ENCODE peak calls at places on chromosomes 5 and 9, in ten cellular contexts. One of them, this sample, is unnamed.

GRCh38 chr9:136292591-136293448 is 11.1 kb downstream of the CCDC187 start:
- DNase-seq in GOT3: no peak
- DNase-seq in hippocampal formation: no peak
- DNase-seq in CD8-positive, alpha-beta T cell: no peak
- DNase-seq in Kasumi-1: no peak
- DNase-seq in choroid plexus epithelial cell: no peak
- DNase-seq in HT1080: no peak
- DNase-seq in dermis blood vessel endothelial cell: no peak
- DNase-seq in left colon: no peak
- DNase-seq in NCI-H146: no peak
- DNase-seq in this sample: no peak

GRCh38 chr5:84724683-84725082 is 340.0 kb upstream of the EDIL3 start:
- DNase-seq in dermis blood vessel endothelial cell: no peak
- DNase-seq in left colon: no peak
- DNase-seq in GOT3: no peak
- DNase-seq in HT1080: peak
- DNase-seq in CD8-positive, alpha-beta T cell: no peak
- DNase-seq in choroid plexus epithelial cell: peak
- DNase-seq in Kasumi-1: no peak
- DNase-seq in hippocampal formation: no peak
- DNase-seq in NCI-H146: no peak
- DNase-seq in this sample: no peak

GRCh38 chr5:95111141-95111540 is 173.8 kb downstream of the MCTP1 start:
- DNase-seq in choroid plexus epithelial cell: no peak
- DNase-seq in CD8-positive, alpha-beta T cell: no peak
- DNase-seq in GOT3: no peak
- DNase-seq in NCI-H146: no peak
- DNase-seq in hippocampal formation: no peak
- DNase-seq in Kasumi-1: no peak
- DNase-seq in HT1080: no peak
- DNase-seq in dermis blood vessel endothelial cell: peak
- DNase-seq in left colon: no peak
- DNase-seq in this sample: no peak

GRCh38 chr5:96226941-96227552 is 206.0 kb downstream of the PCSK1 start:
- DNase-seq in dermis blood vessel endothelial cell: no peak
- DNase-seq in left colon: no peak
- DNase-seq in Kasumi-1: no peak
- DNase-seq in HT1080: peak
- DNase-seq in CD8-positive, alpha-beta T cell: no peak
- DNase-seq in choroid plexus epithelial cell: peak
- DNase-seq in GOT3: no peak
- DNase-seq in hippocampal formation: no peak
- DNase-seq in NCI-H146: no peak
- DNase-seq in this sample: no peak

GRCh38 chr5:32275421-32275765 is 37.3 kb downstream of the MTMR12 start:
- DNase-seq in hippocampal formation: no peak
- DNase-seq in HT1080: no peak
- DNase-seq in CD8-positive, alpha-beta T cell: no peak
- DNase-seq in Kasumi-1: no peak
- DNase-seq in dermis blood vessel endothelial cell: no peak
- DNase-seq in NCI-H146: no peak
- DNase-seq in GOT3: no peak
- DNase-seq in left colon: no peak
- DNase-seq in choroid plexus epithelial cell: peak
- DNase-seq in this sample: no peak

GRCh38 chr5:171450423-171451246 is 31.2 kb downstream of the FGF18 start:
- DNase-seq in HT1080: peak
- DNase-seq in NCI-H146: no peak
- DNase-seq in left colon: peak
- DNase-seq in dermis blood vessel endothelial cell: peak
- DNase-seq in choroid plexus epithelial cell: peak
- DNase-seq in CD8-positive, alpha-beta T cell: no peak
- DNase-seq in GOT3: peak
- DNase-seq in Kasumi-1: peak
- DNase-seq in hippocampal formation: no peak
- DNase-seq in this sample: peak

GRCh38 chr9:17401858-17402257 is 177.0 kb upstream of the SH3GL2 start:
- DNase-seq in choroid plexus epithelial cell: peak
- DNase-seq in GOT3: no peak
- DNase-seq in dermis blood vessel endothelial cell: peak
- DNase-seq in Kasumi-1: no peak
- DNase-seq in NCI-H146: no peak
- DNase-seq in HT1080: peak
- DNase-seq in left colon: no peak
- DNase-seq in hippocampal formation: no peak
- DNase-seq in CD8-positive, alpha-beta T cell: no peak
- DNase-seq in this sample: no peak

GRCh38 chr5:97918614-97919013 is 735.6 kb upstream of the RIOK2 start:
- DNase-seq in GOT3: no peak
- DNase-seq in Kasumi-1: no peak
- DNase-seq in NCI-H146: no peak
- DNase-seq in choroid plexus epithelial cell: no peak
- DNase-seq in hippocampal formation: no peak
- DNase-seq in dermis blood vessel endothelial cell: no peak
- DNase-seq in HT1080: no peak
- DNase-seq in left colon: no peak
- DNase-seq in CD8-positive, alpha-beta T cell: no peak
- DNase-seq in this sample: no peak

GRCh38 chr5:123422433-123423277 is 548 bp downstream of the CEP120 start:
- DNase-seq in NCI-H146: no peak
- DNase-seq in HT1080: peak
- DNase-seq in GOT3: no peak
- DNase-seq in dermis blood vessel endothelial cell: peak
- DNase-seq in CD8-positive, alpha-beta T cell: no peak
- DNase-seq in hippocampal formation: peak
- DNase-seq in Kasumi-1: peak
- DNase-seq in left colon: no peak
- DNase-seq in choroid plexus epithelial cell: peak
- DNase-seq in this sample: no peak

GRCh38 chr9:114088571-114089170 is 10.4 kb downstream of the KIF12 start:
- DNase-seq in NCI-H146: no peak
- DNase-seq in choroid plexus epithelial cell: no peak
- DNase-seq in dermis blood vessel endothelial cell: no peak
- DNase-seq in GOT3: no peak
- DNase-seq in CD8-positive, alpha-beta T cell: no peak
- DNase-seq in hippocampal formation: no peak
- DNase-seq in left colon: no peak
- DNase-seq in Kasumi-1: no peak
- DNase-seq in HT1080: no peak
- DNase-seq in this sample: no peak

GRCh38 chr5:11007251-11007650 is 246.2 kb upstream of the DAP start:
- DNase-seq in GOT3: no peak
- DNase-seq in dermis blood vessel endothelial cell: no peak
- DNase-seq in CD8-positive, alpha-beta T cell: no peak
- DNase-seq in hippocampal formation: no peak
- DNase-seq in choroid plexus epithelial cell: no peak
- DNase-seq in HT1080: no peak
- DNase-seq in NCI-H146: no peak
- DNase-seq in left colon: no peak
- DNase-seq in Kasumi-1: no peak
- DNase-seq in this sample: no peak

GRCh38 chr5:149549461-149550266 is 1.6 kb downstream of the CSNK1A1 start:
- DNase-seq in choroid plexus epithelial cell: peak
- DNase-seq in GOT3: no peak
- DNase-seq in HT1080: peak
- DNase-seq in left colon: peak
- DNase-seq in hippocampal formation: peak
- DNase-seq in NCI-H146: peak
- DNase-seq in Kasumi-1: peak
- DNase-seq in CD8-positive, alpha-beta T cell: peak
- DNase-seq in dermis blood vessel endothelial cell: peak
- DNase-seq in this sample: peak

GRCh38 chr5:173642191-173642816 is 25.9 kb upstream of the BOD1 start:
- DNase-seq in Kasumi-1: no peak
- DNase-seq in CD8-positive, alpha-beta T cell: no peak
- DNase-seq in dermis blood vessel endothelial cell: no peak
- DNase-seq in choroid plexus epithelial cell: no peak
- DNase-seq in GOT3: no peak
- DNase-seq in left colon: no peak
- DNase-seq in hippocampal formation: no peak
- DNase-seq in HT1080: no peak
- DNase-seq in NCI-H146: no peak
- DNase-seq in this sample: no peak

GRCh38 chr9:72362680-72363139 is 2.3 kb downstream of the ZFAND5 start:
- DNase-seq in left colon: peak
- DNase-seq in HT1080: peak
- DNase-seq in GOT3: no peak
- DNase-seq in NCI-H146: peak
- DNase-seq in choroid plexus epithelial cell: peak
- DNase-seq in hippocampal formation: peak
- DNase-seq in CD8-positive, alpha-beta T cell: peak
- DNase-seq in Kasumi-1: peak
- DNase-seq in dermis blood vessel endothelial cell: peak
- DNase-seq in this sample: peak

GRCh38 chr5:112063878-112064615 is 307.1 kb upstream of the NREP start:
- DNase-seq in choroid plexus epithelial cell: no peak
- DNase-seq in left colon: no peak
- DNase-seq in dermis blood vessel endothelial cell: no peak
- DNase-seq in NCI-H146: no peak
- DNase-seq in hippocampal formation: no peak
- DNase-seq in GOT3: no peak
- DNase-seq in Kasumi-1: no peak
- DNase-seq in HT1080: no peak
- DNase-seq in CD8-positive, alpha-beta T cell: no peak
- DNase-seq in this sample: no peak

GRCh38 chr9:75531588-75531987 is 358.9 kb upstream of the PCSK5 start:
- DNase-seq in Kasumi-1: no peak
- DNase-seq in dermis blood vessel endothelial cell: no peak
- DNase-seq in HT1080: no peak
- DNase-seq in GOT3: no peak
- DNase-seq in NCI-H146: no peak
- DNase-seq in choroid plexus epithelial cell: no peak
- DNase-seq in CD8-positive, alpha-beta T cell: no peak
- DNase-seq in left colon: no peak
- DNase-seq in hippocampal formation: no peak
- DNase-seq in this sample: no peak

GRCh38 chr5:351084-351910 is 29.8 kb downstream of the AHRR start:
- DNase-seq in NCI-H146: no peak
- DNase-seq in hippocampal formation: no peak
- DNase-seq in left colon: no peak
- DNase-seq in GOT3: no peak
- DNase-seq in HT1080: no peak
- DNase-seq in Kasumi-1: no peak
- DNase-seq in dermis blood vessel endothelial cell: no peak
- DNase-seq in CD8-positive, alpha-beta T cell: no peak
- DNase-seq in choroid plexus epithelial cell: no peak
- DNase-seq in this sample: no peak

GRCh38 chr9:92648447-92649406 is 21.2 kb downstream of the IPPK start:
- DNase-seq in HT1080: no peak
- DNase-seq in choroid plexus epithelial cell: no peak
- DNase-seq in hippocampal formation: no peak
- DNase-seq in dermis blood vessel endothelial cell: no peak
- DNase-seq in left colon: peak
- DNase-seq in GOT3: no peak
- DNase-seq in NCI-H146: no peak
- DNase-seq in Kasumi-1: no peak
- DNase-seq in CD8-positive, alpha-beta T cell: no peak
- DNase-seq in this sample: no peak

GRCh38 chr5:81360640-81361039 is 33.3 kb downstream of the ACOT12 start:
- DNase-seq in left colon: no peak
- DNase-seq in Kasumi-1: no peak
- DNase-seq in HT1080: no peak
- DNase-seq in CD8-positive, alpha-beta T cell: no peak
- DNase-seq in NCI-H146: no peak
- DNase-seq in GOT3: no peak
- DNase-seq in hippocampal formation: no peak
- DNase-seq in choroid plexus epithelial cell: no peak
- DNase-seq in dermis blood vessel endothelial cell: no peak
- DNase-seq in this sample: no peak

GRCh38 chr5:129852747-129853352 is 51.4 kb upstream of the CHSY3 start:
- DNase-seq in CD8-positive, alpha-beta T cell: peak
- DNase-seq in HT1080: peak
- DNase-seq in GOT3: peak
- DNase-seq in dermis blood vessel endothelial cell: peak
- DNase-seq in NCI-H146: peak
- DNase-seq in hippocampal formation: peak
- DNase-seq in left colon: peak
- DNase-seq in Kasumi-1: peak
- DNase-seq in choroid plexus epithelial cell: peak
- DNase-seq in this sample: peak

GRCh38 chr5:75568202-75568601 is 43.1 kb upstream of the ANKDD1B start:
- DNase-seq in hippocampal formation: no peak
- DNase-seq in choroid plexus epithelial cell: peak
- DNase-seq in HT1080: no peak
- DNase-seq in left colon: no peak
- DNase-seq in CD8-positive, alpha-beta T cell: no peak
- DNase-seq in NCI-H146: no peak
- DNase-seq in dermis blood vessel endothelial cell: no peak
- DNase-seq in GOT3: no peak
- DNase-seq in Kasumi-1: no peak
- DNase-seq in this sample: no peak

GRCh38 chr5:159712672-159713071 is 203.6 kb upstream of the ADRA1B start:
- DNase-seq in dermis blood vessel endothelial cell: no peak
- DNase-seq in GOT3: no peak
- DNase-seq in NCI-H146: no peak
- DNase-seq in HT1080: no peak
- DNase-seq in Kasumi-1: no peak
- DNase-seq in CD8-positive, alpha-beta T cell: no peak
- DNase-seq in hippocampal formation: no peak
- DNase-seq in left colon: no peak
- DNase-seq in choroid plexus epithelial cell: peak
- DNase-seq in this sample: no peak

This sample was measured in transverse colon.